ENCODE peak calls at places on chromosomes 4 and X, in five cellular contexts. One of them, this sample, is unnamed.

GRCh38 chr4:86685401-86685800 is 91.3 kb downstream of the PTPN13 start:
- DNase-seq in A549: no peak
- DNase-seq in SK-N-SH: peak
- DNase-seq in GM23338: no peak
- DNase-seq in K562: no peak
- DNase-seq in this sample: no peak

GRCh38 chrX:141760761-141761160 is 62.2 kb upstream of the SPANXD start:
- DNase-seq in A549: no peak
- DNase-seq in SK-N-SH: no peak
- DNase-seq in GM23338: no peak
- DNase-seq in K562: no peak
- DNase-seq in this sample: no peak

GRCh38 chr4:23163649-23164436 is 471.1 kb downstream of the GBA3 start:
- DNase-seq in K562: no peak
- DNase-seq in GM23338: peak
- DNase-seq in A549: no peak
- DNase-seq in SK-N-SH: no peak
- DNase-seq in this sample: no peak

GRCh38 chr4:30264465-30264864 is 455.7 kb upstream of the PCDH7 start:
- DNase-seq in A549: no peak
- DNase-seq in GM23338: no peak
- DNase-seq in K562: no peak
- DNase-seq in SK-N-SH: no peak
- DNase-seq in this sample: no peak

GRCh38 chr4:36394352-36394903 is 113.0 kb downstream of the DTHD1 start:
- DNase-seq in SK-N-SH: no peak
- DNase-seq in A549: no peak
- DNase-seq in K562: no peak
- DNase-seq in GM23338: no peak
- DNase-seq in this sample: no peak

GRCh38 chr4:119739796-119740195 is 111.2 kb upstream of the PDE5A start:
- DNase-seq in SK-N-SH: no peak
- DNase-seq in K562: no peak
- DNase-seq in A549: no peak
- DNase-seq in GM23338: no peak
- DNase-seq in this sample: no peak

GRCh38 chr4:7559741-7560376 is 125.1 kb upstream of the PSAPL1 start:
- DNase-seq in A549: no peak
- DNase-seq in K562: no peak
- DNase-seq in SK-N-SH: no peak
- DNase-seq in GM23338: no peak
- DNase-seq in this sample: no peak

GRCh38 chrX:107483976-107484726 is 34.7 kb downstream of the FRMPD3 start:
- DNase-seq in SK-N-SH: peak
- DNase-seq in GM23338: peak
- DNase-seq in K562: peak
- DNase-seq in A549: no peak
- DNase-seq in this sample: no peak

GRCh38 chr4:123340381-123340701 is 56.3 kb upstream of the SPRY1 start:
- DNase-seq in GM23338: no peak
- DNase-seq in A549: peak
- DNase-seq in K562: no peak
- DNase-seq in SK-N-SH: no peak
- DNase-seq in this sample: peak

GRCh38 chr4:99305638-99306380 is 15.0 kb upstream of the ADH1A start:
- DNase-seq in A549: no peak
- DNase-seq in SK-N-SH: no peak
- DNase-seq in GM23338: no peak
- DNase-seq in K562: no peak
- DNase-seq in this sample: no peak

GRCh38 chr4:9816285-9816684 is 34.9 kb downstream of the DRD5 start:
- DNase-seq in A549: no peak
- DNase-seq in GM23338: no peak
- DNase-seq in K562: no peak
- DNase-seq in SK-N-SH: no peak
- DNase-seq in this sample: no peak

GRCh38 chr4:54001558-54002365 is 62.6 kb downstream of the CHIC2 start:
- DNase-seq in A549: no peak
- DNase-seq in GM23338: peak
- DNase-seq in K562: no peak
- DNase-seq in SK-N-SH: no peak
- DNase-seq in this sample: no peak

GRCh38 chrX:24733111-24733510 is 39.4 kb downstream of the POLA1 start:
- DNase-seq in K562: no peak
- DNase-seq in SK-N-SH: no peak
- DNase-seq in A549: no peak
- DNase-seq in GM23338: no peak
- DNase-seq in this sample: peak

GRCh38 chrX:129403974-129404669 is 119.2 kb downstream of the SMARCA1 start:
- DNase-seq in A549: no peak
- DNase-seq in GM23338: no peak
- DNase-seq in SK-N-SH: no peak
- DNase-seq in K562: no peak
- DNase-seq in this sample: no peak

GRCh38 chrX:107537815-107538214 is 88.4 kb downstream of the FRMPD3 start:
- DNase-seq in K562: peak
- DNase-seq in A549: peak
- DNase-seq in GM23338: peak
- DNase-seq in SK-N-SH: peak
- DNase-seq in this sample: peak

GRCh38 chr4:113941836-113942235 is 37.6 kb downstream of the ARSJ start:
- DNase-seq in SK-N-SH: no peak
- DNase-seq in A549: no peak
- DNase-seq in K562: no peak
- DNase-seq in GM23338: no peak
- DNase-seq in this sample: no peak

GRCh38 chr4:38803833-38804653 is 548 bp downstream of the TLR1 start:
- DNase-seq in SK-N-SH: no peak
- DNase-seq in K562: no peak
- DNase-seq in A549: no peak
- DNase-seq in GM23338: no peak
- DNase-seq in this sample: no peak

GRCh38 chrX:54921427-54922021 is 900 bp downstream of the TRO start:
- DNase-seq in K562: no peak
- DNase-seq in SK-N-SH: peak
- DNase-seq in GM23338: peak
- DNase-seq in A549: no peak
- DNase-seq in this sample: no peak

GRCh38 chrX:155262970-155263754 is 1.1 kb downstream of the RAB39B start:
- DNase-seq in A549: no peak
- DNase-seq in GM23338: no peak
- DNase-seq in K562: no peak
- DNase-seq in SK-N-SH: no peak
- DNase-seq in this sample: no peak

GRCh38 chrX:149871940-149872339 is 9.0 kb upstream of the MAGEA8 start:
- DNase-seq in A549: no peak
- DNase-seq in GM23338: peak
- DNase-seq in SK-N-SH: peak
- DNase-seq in K562: peak
- DNase-seq in this sample: peak

GRCh38 chr4:87270144-87270543 is 49.7 kb upstream of the KLHL8 start:
- DNase-seq in K562: peak
- DNase-seq in SK-N-SH: peak
- DNase-seq in A549: peak
- DNase-seq in GM23338: peak
- DNase-seq in this sample: no peak

GRCh38 chrX:130081421-130082045 is 28.8 kb downstream of the ELF4 start:
- DNase-seq in GM23338: no peak
- DNase-seq in A549: no peak
- DNase-seq in K562: no peak
- DNase-seq in SK-N-SH: no peak
- DNase-seq in this sample: no peak

GRCh38 chrX:131277543-131278115 is 11.5 kb downstream of the IGSF1 start:
- DNase-seq in K562: no peak
- DNase-seq in A549: no peak
- DNase-seq in SK-N-SH: no peak
- DNase-seq in GM23338: peak
- DNase-seq in this sample: no peak

GRCh38 chr4:54570822-54571221 is 86.9 kb upstream of the KIT start:
- DNase-seq in K562: no peak
- DNase-seq in A549: no peak
- DNase-seq in SK-N-SH: no peak
- DNase-seq in GM23338: no peak
- DNase-seq in this sample: no peak

GRCh38 chr4:8103991-8104390 is 54.6 kb downstream of the ABLIM2 start:
- DNase-seq in A549: no peak
- DNase-seq in K562: no peak
- DNase-seq in SK-N-SH: no peak
- DNase-seq in GM23338: peak
- DNase-seq in this sample: no peak

GRCh38 chr4:1469043-1469442 is 62.8 kb upstream of the NKX1-1 start:
- DNase-seq in K562: no peak
- DNase-seq in A549: no peak
- DNase-seq in SK-N-SH: peak
- DNase-seq in GM23338: no peak
- DNase-seq in this sample: no peak

GRCh38 chr4:56844817-56845580 is 23.5 kb upstream of the SPINK2 start:
- DNase-seq in K562: no peak
- DNase-seq in SK-N-SH: no peak
- DNase-seq in A549: no peak
- DNase-seq in GM23338: peak
- DNase-seq in this sample: no peak
- TF ChIP-seq REST in K562: no peak
- TF ChIP-seq REST in SK-N-SH: no peak
- TF ChIP-seq REST in A549: no peak
- TF ChIP-seq REST in GM23338: no peak
- TF ChIP-seq REST in this sample: no peak

GRCh38 chr4:146040623-146041022 is 102.0 kb upstream of the ZNF827 start:
- DNase-seq in SK-N-SH: no peak
- DNase-seq in GM23338: peak
- DNase-seq in K562: no peak
- DNase-seq in A549: no peak
- DNase-seq in this sample: no peak
- TF ChIP-seq CTCF in SK-N-SH: no peak
- TF ChIP-seq CTCF in GM23338: no peak
- TF ChIP-seq CTCF in K562: no peak
- TF ChIP-seq CTCF in A549: no peak
- TF ChIP-seq CTCF in this sample: no peak

GRCh38 chr4:16544251-16544721 is 318.0 kb upstream of the TAPT1 start:
- DNase-seq in SK-N-SH: no peak
- DNase-seq in A549: no peak
- DNase-seq in GM23338: no peak
- DNase-seq in K562: no peak
- DNase-seq in this sample: no peak
- TF ChIP-seq REST in SK-N-SH: no peak
- TF ChIP-seq REST in A549: no peak
- TF ChIP-seq REST in GM23338: no peak
- TF ChIP-seq REST in K562: no peak
- TF ChIP-seq REST in this sample: no peak

GRCh38 chrX:133698298-133698697 is 283.0 kb upstream of the GPC4 start:
- DNase-seq in GM23338: peak
- DNase-seq in K562: no peak
- DNase-seq in SK-N-SH: peak
- DNase-seq in A549: no peak
- DNase-seq in this sample: no peak
- TF ChIP-seq CTCF in GM23338: peak
- TF ChIP-seq CTCF in K562: no peak
- TF ChIP-seq CTCF in SK-N-SH: peak
- TF ChIP-seq CTCF in A549: no peak
- TF ChIP-seq CTCF in this sample: no peak

DNA sequence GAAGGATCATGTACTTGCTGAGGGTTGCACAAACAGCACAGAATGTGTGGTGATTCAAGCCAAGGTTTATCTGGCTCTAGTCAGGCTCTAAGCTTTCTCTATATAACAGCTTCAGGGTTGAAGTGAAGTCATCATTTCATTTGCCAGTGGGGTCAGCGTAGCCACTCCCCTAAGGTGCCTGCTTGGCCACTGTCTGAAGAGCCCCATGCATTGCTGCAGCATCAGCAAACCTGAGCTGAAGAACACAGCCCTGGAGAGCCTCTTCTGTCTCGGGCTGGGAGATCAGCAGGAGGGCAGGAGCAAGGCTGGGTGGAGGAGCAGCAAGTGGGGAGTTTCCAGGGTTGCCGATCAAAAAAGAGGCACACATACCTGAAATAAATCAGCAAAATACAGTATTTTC is 193.1 kb upstream of the LCORL start:
- DNase-seq in K562: no peak
- DNase-seq in A549: no peak
- DNase-seq in SK-N-SH: no peak
- DNase-seq in GM23338: peak
- DNase-seq in this sample: no peak
- TF ChIP-seq REST in K562: no peak
- TF ChIP-seq REST in A549: no peak
- TF ChIP-seq REST in SK-N-SH: no peak
- TF ChIP-seq REST in GM23338: no peak
- TF ChIP-seq REST in this sample: no peak

GRCh38 chrX:119983494-119983893 is 39.9 kb upstream of the NKAP start:
- DNase-seq in K562: no peak
- DNase-seq in SK-N-SH: no peak
- DNase-seq in GM23338: no peak
- DNase-seq in A549: no peak
- DNase-seq in this sample: no peak

GRCh38 chrX:119986203-119986602 is 42.7 kb upstream of the NKAP start:
- DNase-seq in A549: no peak
- DNase-seq in GM23338: no peak
- DNase-seq in K562: no peak
- DNase-seq in SK-N-SH: no peak
- DNase-seq in this sample: no peak

GRCh38 chrX:119984652-119985051 is 41.1 kb upstream of the NKAP start:
- DNase-seq in K562: no peak
- DNase-seq in GM23338: no peak
- DNase-seq in SK-N-SH: no peak
- DNase-seq in A549: no peak
- DNase-seq in this sample: no peak

GRCh38 chrX:119982145-119982544 is 38.6 kb upstream of the NKAP start:
- DNase-seq in GM23338: no peak
- DNase-seq in A549: no peak
- DNase-seq in K562: no peak
- DNase-seq in SK-N-SH: no peak
- DNase-seq in this sample: no peak

GRCh38 chrX:119981286-119982070 is 37.9 kb upstream of the NKAP start:
- DNase-seq in GM23338: peak
- DNase-seq in K562: no peak
- DNase-seq in A549: no peak
- DNase-seq in SK-N-SH: peak
- DNase-seq in this sample: peak
- TF ChIP-seq CTCF in GM23338: peak
- TF ChIP-seq CTCF in K562: peak
- TF ChIP-seq CTCF in A549: peak
- TF ChIP-seq CTCF in SK-N-SH: peak
- TF ChIP-seq CTCF in this sample: peak

DNA sequence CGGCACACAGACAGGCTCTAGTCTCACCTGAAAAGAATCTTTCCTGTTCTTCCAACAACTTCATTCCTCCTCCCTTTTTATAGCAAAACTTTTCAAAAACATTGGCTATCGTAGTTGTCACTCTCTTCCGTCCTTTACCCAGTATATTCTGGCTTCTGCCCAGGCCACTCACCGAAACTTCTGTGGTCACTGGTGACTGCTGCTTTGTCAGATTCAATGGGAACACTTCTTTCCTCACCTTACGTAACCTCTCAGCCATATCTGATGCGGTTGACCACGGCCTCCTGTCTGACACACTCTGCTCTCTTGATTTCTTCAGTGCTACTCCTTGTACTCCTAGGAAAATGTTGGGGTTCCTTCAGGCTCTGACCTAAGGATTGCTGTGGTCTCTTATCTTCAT is 9.2 kb upstream of the RNF150 start:
- DNase-seq in A549: no peak
- DNase-seq in GM23338: no peak
- DNase-seq in K562: no peak
- DNase-seq in SK-N-SH: no peak
- DNase-seq in this sample: no peak
- TF ChIP-seq REST in A549: no peak
- TF ChIP-seq REST in GM23338: no peak
- TF ChIP-seq REST in K562: no peak
- TF ChIP-seq REST in SK-N-SH: no peak
- TF ChIP-seq REST in this sample: no peak